ENCODE peak calls at places on chromosomes 5 and 9, in ten cellular contexts. O is left ventricle myocardium inferior, L is heart right ventricle, X is AG09309, U is endodermal cell, K is AG10803, Z is OCI-LY7, F is fibroblast of lung, E is cardiac fibroblast, J is Panc1. N is an unnamed sample.

GRCh38 chr5:58060971-58061370 is 398.9 kb downstream of the PLK2 start:
- DNase-seq in E (peak), U (no peak), J (no peak), O (no peak), F (peak), X (no peak), L (no peak), Z (no peak), K (peak), N (no peak)

GRCh38 chr5:39580702-39581498 is 156.1 kb upstream of the DAB2 start:
- DNase-seq in K (peak), X (peak), F (peak), O (no peak), Z (no peak), J (no peak), E (peak), L (no peak), U (no peak), N (peak)

GRCh38 chr5:34914671-34915138 is 599 bp downstream of the RAD1 start:
- DNase-seq in O (peak), F (peak), X (no peak), K (peak), E (peak), J (no peak), Z (peak), U (no peak), L (peak), N (no peak)

GRCh38 chr5:158100373-158100902 is 241.5 kb upstream of the CLINT1 start:
- DNase-seq in U (no peak), F (peak), J (no peak), E (no peak), X (no peak), Z (peak), K (no peak), L (no peak), O (no peak), N (no peak)

GRCh38 chr9:87081523-87081922 is 134.2 kb upstream of the GAS1 start:
- DNase-seq in E (peak), U (no peak), J (no peak), L (no peak), Z (no peak), K (no peak), F (no peak), O (no peak), X (no peak), N (no peak)

GRCh38 chr9:97918641-97919040 is 3.7 kb downstream of the TRMO start:
- DNase-seq in K (no peak), Z (no peak), J (no peak), X (no peak), U (no peak), E (no peak), O (no peak), F (no peak), L (no peak), N (no peak)

GRCh38 chr5:124538931-124539330 is 207.5 kb downstream of the ZNF608 start:
- DNase-seq in O (no peak), J (no peak), E (no peak), L (no peak), U (no peak), X (no peak), F (no peak), Z (no peak), K (no peak), N (no peak)

GRCh38 chr9:6692891-6693361 is 47.4 kb upstream of the GLDC start:
- DNase-seq in X (no peak), K (no peak), E (no peak), F (no peak), J (no peak), O (no peak), L (no peak), Z (no peak), U (peak), N (no peak)

GRCh38 chr5:54743581-54743980 is 226.0 kb downstream of the SNX18 start:
- DNase-seq in J (no peak), Z (no peak), F (peak), X (no peak), U (no peak), L (no peak), O (no peak), K (no peak), E (no peak), N (no peak)

GRCh38 chr5:68225188-68225910 is 9.8 kb downstream of the PIK3R1 start:
- DNase-seq in O (peak), U (no peak), L (peak), J (no peak), K (peak), E (peak), Z (no peak), F (peak), X (peak), N (peak)

GRCh38 chr9:123031963-123032362 is 1.5 kb upstream of the GPR21 start:
- DNase-seq in F (no peak), L (no peak), U (no peak), K (peak), E (no peak), O (no peak), Z (no peak), X (no peak), J (no peak), N (no peak)

GRCh38 chr5:143206194-143207053 is 197.1 kb downstream of the NR3C1 start:
- DNase-seq in J (no peak), F (no peak), U (no peak), Z (no peak), L (no peak), O (no peak), E (no peak), K (no peak), X (no peak), N (no peak)

GRCh38 chr9:120386390-120387131 is 193.4 kb downstream of the CDK5RAP2 start:
- DNase-seq in X (no peak), Z (no peak), F (peak), E (peak), O (no peak), J (no peak), U (no peak), K (no peak), L (no peak), N (no peak)

GRCh38 chr5:73131711-73132428 is 11.5 kb downstream of the TMEM171 start:
- DNase-seq in X (no peak), L (no peak), O (no peak), E (no peak), J (no peak), U (no peak), F (no peak), Z (no peak), K (no peak), N (no peak)

GRCh38 chr5:43514471-43514815 is 505 bp downstream of the C5orf34 start:
- DNase-seq in J (no peak), L (no peak), F (peak), K (peak), U (no peak), O (no peak), E (peak), Z (no peak), X (peak), N (peak)

GRCh38 chr5:172641359-172642045 is 439 bp downstream of the NEURL1B start:
- DNase-seq in F (no peak), J (no peak), K (no peak), E (no peak), L (no peak), Z (peak), U (no peak), O (peak), X (no peak), N (no peak)

GRCh38 chr5:43043400-43043756 is 3.3 kb upstream of the ANXA2R start:
- DNase-seq in K (no peak), J (no peak), X (no peak), E (no peak), U (no peak), L (no peak), Z (no peak), F (no peak), O (no peak), N (no peak)

GRCh38 chr5:158852622-158853021 is 247.1 kb downstream of the EBF1 start:
- DNase-seq in U (no peak), L (no peak), K (no peak), F (no peak), Z (no peak), J (no peak), O (no peak), X (no peak), E (no peak), N (no peak)

GRCh38 chr5:67153292-67153691 is 43.3 kb downstream of the CD180 start:
- DNase-seq in U (no peak), E (no peak), J (no peak), F (no peak), Z (no peak), K (no peak), X (no peak), O (no peak), L (no peak), N (no peak)

GRCh38 chr5:15014809-15015208 is 143.2 kb upstream of the ANKH start:
- DNase-seq in X (no peak), U (no peak), O (no peak), L (no peak), K (peak), J (no peak), F (peak), E (peak), Z (no peak), N (no peak)

GRCh38 chr5:115702025-115702424 is 76.2 kb upstream of the TMED7 start:
- DNase-seq in F (no peak), L (no peak), K (no peak), O (no peak), J (no peak), X (no peak), E (no peak), U (no peak), Z (no peak), N (peak)

GRCh38 chr9:87499455-87500015 is 1.9 kb downstream of the DAPK1 start:
- DNase-seq in O (no peak), J (no peak), U (no peak), K (no peak), L (no peak), E (no peak), F (no peak), X (no peak), Z (no peak), N (no peak)

GRCh38 chr9:120538339-120538738 is 41.6 kb downstream of the CDK5RAP2 start:
- DNase-seq in X (no peak), E (peak), J (no peak), F (no peak), K (no peak), L (peak), U (no peak), Z (no peak), O (no peak), N (no peak)

GRCh38 chr9:127905788-127906191 is 6.4 kb upstream of the ST6GALNAC6 start:
- DNase-seq in X (no peak), L (no peak), Z (peak), U (no peak), F (no peak), K (no peak), J (no peak), E (no peak), O (no peak), N (no peak)

GRCh38 chr5:67214713-67215591 is 18.4 kb upstream of the CD180 start:
- DNase-seq in Z (no peak), U (no peak), F (no peak), X (no peak), O (no peak), L (no peak), E (no peak), J (no peak), K (no peak), N (no peak)

GRCh38 chr9:38296853-38297252 is 95.6 kb upstream of the ALDH1B1 start:
- DNase-seq in O (no peak), J (no peak), E (no peak), U (no peak), L (no peak), F (no peak), Z (no peak), K (no peak), X (no peak), N (no peak)

GRCh38 chr5:178113841-178114324 is 551 bp downstream of the N4BP3 start:
- DNase-seq in F (no peak), Z (peak), E (no peak), K (no peak), J (no peak), U (no peak), L (no peak), O (no peak), X (no peak), N (no peak)

GRCh38 chr9:79741381-79741780 is 169.6 kb downstream of the TLE4 start:
- DNase-seq in Z (no peak), E (peak), O (no peak), F (peak), J (no peak), X (no peak), K (no peak), U (no peak), L (no peak), N (peak)

GRCh38 chr9:129809346-129809745 is 6.4 kb downstream of the TOR1B start:
- DNase-seq in U (no peak), J (no peak), E (no peak), O (no peak), X (no peak), K (no peak), Z (no peak), L (no peak), F (no peak), N (no peak)

GRCh38 chr9:112271466-112272098 is 61.8 kb downstream of the PTBP3 start:
- DNase-seq in L (no peak), J (no peak), U (no peak), K (no peak), Z (no peak), X (no peak), E (no peak), O (no peak), F (peak), N (no peak)

GRCh38 chr5:76799588-76799987 is 19.2 kb upstream of the F2RL1 start:
- DNase-seq in E (no peak), O (no peak), J (no peak), Z (no peak), F (no peak), X (no peak), U (no peak), L (no peak), K (no peak), N (no peak)

GRCh38 chr5:166436857-166437256 is 1854.6 kb upstream of the WWC1 start:
- DNase-seq in X (no peak), U (no peak), L (no peak), K (no peak), O (no peak), E (peak), F (peak), Z (no peak), J (no peak), N (peak)

GRCh38 chr5:116488334-116488733 is 86.3 kb downstream of the SEMA6A start:
- DNase-seq in Z (no peak), X (no peak), L (no peak), K (no peak), O (no peak), F (no peak), U (peak), J (no peak), E (no peak), N (no peak)

GRCh38 chr5:80569961-80570786 is at the start of gene ANKRD34B:
- DNase-seq in K (no peak), L (no peak), J (no peak), E (no peak), U (peak), Z (no peak), F (peak), O (no peak), X (no peak), N (no peak)
- H3K4me3 ChIP-seq in K (peak), L (peak), J (peak), E (peak), U (peak), Z (no peak), F (peak), O (peak), X (peak), N (peak)

DNA sequence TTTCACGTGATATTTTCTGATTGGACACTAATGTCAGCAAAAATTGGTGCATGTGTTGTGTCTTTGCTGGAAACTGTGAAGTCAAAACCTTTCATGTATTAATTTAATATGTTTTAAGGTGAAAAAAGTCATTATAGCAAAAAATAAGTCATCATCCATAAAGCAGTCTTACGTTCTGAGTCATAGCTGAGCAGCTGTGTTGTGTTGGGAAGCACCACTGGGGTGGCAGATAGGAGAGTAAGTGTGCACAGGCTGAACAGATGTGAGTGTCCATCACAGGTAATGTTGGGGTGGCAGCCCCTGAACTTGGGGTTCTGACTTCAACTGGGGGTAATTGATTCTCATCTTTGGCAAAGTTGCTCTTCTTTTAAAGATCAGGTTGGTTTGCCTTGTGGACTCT is 156.8 kb downstream of the NXNL2 start:
- DNase-seq in K (peak), U (no peak), O (no peak), F (peak), J (no peak), Z (no peak), X (no peak), E (peak), L (no peak), N (no peak)
- TF ChIP-seq CTCF in K (no peak), U (no peak), O (no peak), F (peak), J (no peak), Z (no peak), X (no peak), E (no peak), L (no peak), N (no peak)

GRCh38 chr5:150500328-150500841 is 7.5 kb upstream of the NDST1 start:
- DNase-seq in F (no peak), X (no peak), K (no peak), U (no peak), Z (no peak), O (peak), J (no peak), E (no peak), L (peak), N (no peak)
- H3K4me3 ChIP-seq in F (no peak), X (no peak), K (peak), U (no peak), Z (no peak), O (no peak), J (no peak), E (no peak), L (no peak), N (no peak)

GRCh38 chr5:82164957-82165698 is 113.0 kb downstream of the RPS23 start:
- DNase-seq in F (peak), X (no peak), E (peak), L (no peak), J (no peak), U (peak), Z (no peak), O (peak), K (peak), N (peak)
- TF ChIP-seq CTCF in F (no peak), X (no peak), E (peak), L (no peak), J (no peak), U (peak), Z (no peak), O (no peak), K (no peak), N (peak)

GRCh38 chr5:133763744-133764143 is 151.4 kb upstream of the FSTL4 start:
- DNase-seq in E (no peak), K (no peak), U (peak), X (no peak), L (no peak), Z (no peak), J (no peak), F (no peak), O (no peak), N (no peak)
- H3K4me3 ChIP-seq in E (no peak), K (no peak), U (no peak), X (no peak), L (no peak), Z (no peak), J (no peak), F (no peak), O (no peak), N (no peak)

DNA sequence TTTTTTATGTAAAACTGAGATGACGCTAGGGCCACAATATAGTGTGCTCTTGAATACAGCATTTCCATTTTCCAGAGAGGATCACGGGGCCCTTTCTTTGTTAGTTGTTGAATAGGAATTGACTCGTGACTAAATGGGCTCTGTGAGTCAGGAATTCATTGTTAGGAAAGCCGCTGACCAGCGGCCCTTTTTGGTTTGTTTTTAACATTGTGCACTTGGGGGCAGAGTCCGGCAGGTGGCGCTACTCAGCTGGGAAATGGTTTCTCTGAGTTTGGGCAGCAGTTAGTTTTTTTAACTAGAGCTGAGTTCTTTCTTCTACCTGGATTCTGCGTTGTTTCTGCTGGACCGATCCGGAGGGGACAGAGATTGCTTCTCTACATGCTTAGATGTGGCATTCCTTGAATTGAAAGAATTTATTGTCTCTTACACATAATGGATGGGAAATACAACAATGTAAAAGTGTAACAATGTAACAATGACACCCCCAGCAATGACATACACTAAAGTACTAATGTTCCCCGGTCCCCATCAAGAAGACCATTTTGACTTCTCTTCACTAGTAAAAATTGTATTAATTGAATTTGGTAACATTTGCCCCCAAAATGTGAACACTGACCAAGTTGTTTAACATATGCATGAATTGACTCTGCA is 760.0 kb downstream of the TAF11L14 start:
- DNase-seq in L (no peak), O (no peak), K (peak), J (peak), F (peak), E (peak), X (no peak), U (peak), Z (peak), N (peak)
- TF ChIP-seq CTCF in L (peak), O (peak), K (peak), J (peak), F (peak), E (peak), X (peak), U (peak), Z (peak), N (peak)

N was measured in retinal pigment epithelial cell.